ENCODE peak calls at places on chromosomes 5 and 9, in five cellular contexts. One of them, this sample, is unnamed.

GRCh38 chr5:67897431-67897830 is 318.1 kb upstream of the PIK3R1 start:
- DNase-seq in left cardiac atrium: no peak
- DNase-seq in hepatocyte: no peak
- DNase-seq in activated effector memory CD4-positive, alpha-beta T cell treated with anti-CD3 and anti-CD28 coated beads, Interleukin-2, amount 50 U/mL, for 16 hours: no peak
- DNase-seq in activated CD8-positive, alpha-beta memory T cell treated with anti-CD3 and anti-CD28 coated beads for 48 hours: no peak
- DNase-seq in this sample: no peak

GRCh38 chr5:141040093-141040762 is 10.9 kb upstream of the PCDHB1 start:
- DNase-seq in hepatocyte: peak
- DNase-seq in left cardiac atrium: peak
- DNase-seq in activated effector memory CD4-positive, alpha-beta T cell treated with anti-CD3 and anti-CD28 coated beads, Interleukin-2, amount 50 U/mL, for 16 hours: no peak
- DNase-seq in activated CD8-positive, alpha-beta memory T cell treated with anti-CD3 and anti-CD28 coated beads for 48 hours: no peak
- DNase-seq in this sample: no peak

GRCh38 chr9:93205045-93205768 is 21.3 kb downstream of the WNK2 start:
- DNase-seq in activated CD8-positive, alpha-beta memory T cell treated with anti-CD3 and anti-CD28 coated beads for 48 hours: no peak
- DNase-seq in left cardiac atrium: peak
- DNase-seq in hepatocyte: peak
- DNase-seq in activated effector memory CD4-positive, alpha-beta T cell treated with anti-CD3 and anti-CD28 coated beads, Interleukin-2, amount 50 U/mL, for 16 hours: no peak
- DNase-seq in this sample: no peak

GRCh38 chr5:85049020-85049419 is 664.3 kb upstream of the EDIL3 start:
- DNase-seq in left cardiac atrium: no peak
- DNase-seq in activated CD8-positive, alpha-beta memory T cell treated with anti-CD3 and anti-CD28 coated beads for 48 hours: no peak
- DNase-seq in hepatocyte: peak
- DNase-seq in activated effector memory CD4-positive, alpha-beta T cell treated with anti-CD3 and anti-CD28 coated beads, Interleukin-2, amount 50 U/mL, for 16 hours: no peak
- DNase-seq in this sample: no peak

GRCh38 chr5:53194086-53194485 is 84.5 kb upstream of the MOCS2 start:
- DNase-seq in activated CD8-positive, alpha-beta memory T cell treated with anti-CD3 and anti-CD28 coated beads for 48 hours: no peak
- DNase-seq in activated effector memory CD4-positive, alpha-beta T cell treated with anti-CD3 and anti-CD28 coated beads, Interleukin-2, amount 50 U/mL, for 16 hours: no peak
- DNase-seq in hepatocyte: no peak
- DNase-seq in left cardiac atrium: no peak
- DNase-seq in this sample: no peak

GRCh38 chr5:157542282-157542966 is 33.2 kb downstream of the ADAM19 start:
- DNase-seq in activated effector memory CD4-positive, alpha-beta T cell treated with anti-CD3 and anti-CD28 coated beads, Interleukin-2, amount 50 U/mL, for 16 hours: no peak
- DNase-seq in activated CD8-positive, alpha-beta memory T cell treated with anti-CD3 and anti-CD28 coated beads for 48 hours: no peak
- DNase-seq in hepatocyte: no peak
- DNase-seq in left cardiac atrium: no peak
- DNase-seq in this sample: no peak

GRCh38 chr5:113050606-113051391 is 74.2 kb downstream of the DCP2 start:
- DNase-seq in left cardiac atrium: no peak
- DNase-seq in hepatocyte: no peak
- DNase-seq in activated CD8-positive, alpha-beta memory T cell treated with anti-CD3 and anti-CD28 coated beads for 48 hours: no peak
- DNase-seq in activated effector memory CD4-positive, alpha-beta T cell treated with anti-CD3 and anti-CD28 coated beads, Interleukin-2, amount 50 U/mL, for 16 hours: peak
- DNase-seq in this sample: no peak

GRCh38 chr5:15695171-15695676 is 195.2 kb downstream of the FBXL7 start:
- DNase-seq in activated CD8-positive, alpha-beta memory T cell treated with anti-CD3 and anti-CD28 coated beads for 48 hours: no peak
- DNase-seq in hepatocyte: peak
- DNase-seq in activated effector memory CD4-positive, alpha-beta T cell treated with anti-CD3 and anti-CD28 coated beads, Interleukin-2, amount 50 U/mL, for 16 hours: no peak
- DNase-seq in left cardiac atrium: no peak
- DNase-seq in this sample: no peak

GRCh38 chr5:1649554-1649953 is 125.8 kb upstream of the LPCAT1 start:
- DNase-seq in hepatocyte: no peak
- DNase-seq in left cardiac atrium: no peak
- DNase-seq in activated effector memory CD4-positive, alpha-beta T cell treated with anti-CD3 and anti-CD28 coated beads, Interleukin-2, amount 50 U/mL, for 16 hours: no peak
- DNase-seq in activated CD8-positive, alpha-beta memory T cell treated with anti-CD3 and anti-CD28 coated beads for 48 hours: no peak
- DNase-seq in this sample: no peak

GRCh38 chr5:980941-981340 is 27.7 kb upstream of the NKD2 start:
- DNase-seq in left cardiac atrium: no peak
- DNase-seq in activated CD8-positive, alpha-beta memory T cell treated with anti-CD3 and anti-CD28 coated beads for 48 hours: no peak
- DNase-seq in hepatocyte: peak
- DNase-seq in activated effector memory CD4-positive, alpha-beta T cell treated with anti-CD3 and anti-CD28 coated beads, Interleukin-2, amount 50 U/mL, for 16 hours: no peak
- DNase-seq in this sample: no peak

GRCh38 chr9:133768859-133769510 is 30.8 kb upstream of the SARDH start:
- DNase-seq in activated effector memory CD4-positive, alpha-beta T cell treated with anti-CD3 and anti-CD28 coated beads, Interleukin-2, amount 50 U/mL, for 16 hours: peak
- DNase-seq in activated CD8-positive, alpha-beta memory T cell treated with anti-CD3 and anti-CD28 coated beads for 48 hours: no peak
- DNase-seq in left cardiac atrium: no peak
- DNase-seq in hepatocyte: peak
- DNase-seq in this sample: peak

GRCh38 chr9:138009456-138010273 is 132.1 kb downstream of the CACNA1B start:
- DNase-seq in activated CD8-positive, alpha-beta memory T cell treated with anti-CD3 and anti-CD28 coated beads for 48 hours: no peak
- DNase-seq in activated effector memory CD4-positive, alpha-beta T cell treated with anti-CD3 and anti-CD28 coated beads, Interleukin-2, amount 50 U/mL, for 16 hours: peak
- DNase-seq in left cardiac atrium: no peak
- DNase-seq in hepatocyte: no peak
- DNase-seq in this sample: peak

GRCh38 chr9:99457406-99457805 is 235.3 kb downstream of the SEC61B start:
- DNase-seq in hepatocyte: no peak
- DNase-seq in activated CD8-positive, alpha-beta memory T cell treated with anti-CD3 and anti-CD28 coated beads for 48 hours: no peak
- DNase-seq in left cardiac atrium: no peak
- DNase-seq in activated effector memory CD4-positive, alpha-beta T cell treated with anti-CD3 and anti-CD28 coated beads, Interleukin-2, amount 50 U/mL, for 16 hours: no peak
- DNase-seq in this sample: no peak

GRCh38 chr5:669842-670395 is 23.2 kb downstream of the TPPP start:
- DNase-seq in activated effector memory CD4-positive, alpha-beta T cell treated with anti-CD3 and anti-CD28 coated beads, Interleukin-2, amount 50 U/mL, for 16 hours: peak
- DNase-seq in activated CD8-positive, alpha-beta memory T cell treated with anti-CD3 and anti-CD28 coated beads for 48 hours: no peak
- DNase-seq in left cardiac atrium: no peak
- DNase-seq in hepatocyte: no peak
- DNase-seq in this sample: no peak

GRCh38 chr5:79954620-79955019 is 36.4 kb downstream of the MTX3 start:
- DNase-seq in activated effector memory CD4-positive, alpha-beta T cell treated with anti-CD3 and anti-CD28 coated beads, Interleukin-2, amount 50 U/mL, for 16 hours: no peak
- DNase-seq in hepatocyte: no peak
- DNase-seq in left cardiac atrium: no peak
- DNase-seq in activated CD8-positive, alpha-beta memory T cell treated with anti-CD3 and anti-CD28 coated beads for 48 hours: no peak
- DNase-seq in this sample: no peak

GRCh38 chr9:757246-757881 is 84.1 kb upstream of the DMRT1 start:
- DNase-seq in activated CD8-positive, alpha-beta memory T cell treated with anti-CD3 and anti-CD28 coated beads for 48 hours: no peak
- DNase-seq in activated effector memory CD4-positive, alpha-beta T cell treated with anti-CD3 and anti-CD28 coated beads, Interleukin-2, amount 50 U/mL, for 16 hours: no peak
- DNase-seq in left cardiac atrium: no peak
- DNase-seq in hepatocyte: peak
- DNase-seq in this sample: peak

GRCh38 chr5:180172447-180173197 is 36.4 kb downstream of the RASGEF1C start:
- DNase-seq in hepatocyte: peak
- DNase-seq in activated effector memory CD4-positive, alpha-beta T cell treated with anti-CD3 and anti-CD28 coated beads, Interleukin-2, amount 50 U/mL, for 16 hours: no peak
- DNase-seq in left cardiac atrium: peak
- DNase-seq in activated CD8-positive, alpha-beta memory T cell treated with anti-CD3 and anti-CD28 coated beads for 48 hours: no peak
- DNase-seq in this sample: no peak

GRCh38 chr9:477146-477545 is 262.5 kb downstream of the DOCK8 start:
- DNase-seq in activated CD8-positive, alpha-beta memory T cell treated with anti-CD3 and anti-CD28 coated beads for 48 hours: no peak
- DNase-seq in left cardiac atrium: no peak
- DNase-seq in hepatocyte: no peak
- DNase-seq in activated effector memory CD4-positive, alpha-beta T cell treated with anti-CD3 and anti-CD28 coated beads, Interleukin-2, amount 50 U/mL, for 16 hours: no peak
- DNase-seq in this sample: no peak

GRCh38 chr5:133688386-133688785 is 76.0 kb upstream of the FSTL4 start:
- DNase-seq in hepatocyte: no peak
- DNase-seq in left cardiac atrium: no peak
- DNase-seq in activated CD8-positive, alpha-beta memory T cell treated with anti-CD3 and anti-CD28 coated beads for 48 hours: no peak
- DNase-seq in activated effector memory CD4-positive, alpha-beta T cell treated with anti-CD3 and anti-CD28 coated beads, Interleukin-2, amount 50 U/mL, for 16 hours: no peak
- DNase-seq in this sample: no peak

GRCh38 chr5:140142246-140142645 is 16.5 kb downstream of the IGIP start:
- DNase-seq in activated effector memory CD4-positive, alpha-beta T cell treated with anti-CD3 and anti-CD28 coated beads, Interleukin-2, amount 50 U/mL, for 16 hours: no peak
- DNase-seq in activated CD8-positive, alpha-beta memory T cell treated with anti-CD3 and anti-CD28 coated beads for 48 hours: no peak
- DNase-seq in hepatocyte: no peak
- DNase-seq in left cardiac atrium: no peak
- DNase-seq in this sample: no peak

GRCh38 chr5:157390179-157390923 is 69.7 kb upstream of the NIPAL4 start:
- DNase-seq in hepatocyte: peak
- DNase-seq in activated CD8-positive, alpha-beta memory T cell treated with anti-CD3 and anti-CD28 coated beads for 48 hours: peak
- DNase-seq in activated effector memory CD4-positive, alpha-beta T cell treated with anti-CD3 and anti-CD28 coated beads, Interleukin-2, amount 50 U/mL, for 16 hours: peak
- DNase-seq in left cardiac atrium: no peak
- DNase-seq in this sample: no peak

GRCh38 chr5:122129332-122129731 is at the start of gene ZNF474:
- DNase-seq in left cardiac atrium: peak
- DNase-seq in hepatocyte: peak
- DNase-seq in activated effector memory CD4-positive, alpha-beta T cell treated with anti-CD3 and anti-CD28 coated beads, Interleukin-2, amount 50 U/mL, for 16 hours: no peak
- DNase-seq in activated CD8-positive, alpha-beta memory T cell treated with anti-CD3 and anti-CD28 coated beads for 48 hours: no peak
- DNase-seq in this sample: no peak

GRCh38 chr5:19795218-19795617 is 192.8 kb downstream of the CDH18 start:
- DNase-seq in hepatocyte: peak
- DNase-seq in activated effector memory CD4-positive, alpha-beta T cell treated with anti-CD3 and anti-CD28 coated beads, Interleukin-2, amount 50 U/mL, for 16 hours: no peak
- DNase-seq in left cardiac atrium: no peak
- DNase-seq in activated CD8-positive, alpha-beta memory T cell treated with anti-CD3 and anti-CD28 coated beads for 48 hours: no peak
- DNase-seq in this sample: no peak

GRCh38 chr5:14270212-14270702 is 127.1 kb downstream of the TRIO start:
- DNase-seq in activated CD8-positive, alpha-beta memory T cell treated with anti-CD3 and anti-CD28 coated beads for 48 hours: no peak
- DNase-seq in activated effector memory CD4-positive, alpha-beta T cell treated with anti-CD3 and anti-CD28 coated beads, Interleukin-2, amount 50 U/mL, for 16 hours: no peak
- DNase-seq in left cardiac atrium: peak
- DNase-seq in hepatocyte: peak
- DNase-seq in this sample: no peak

GRCh38 chr9:83459830-83460229 is 78.4 kb downstream of the FRMD3 start:
- DNase-seq in left cardiac atrium: no peak
- DNase-seq in hepatocyte: no peak
- DNase-seq in activated effector memory CD4-positive, alpha-beta T cell treated with anti-CD3 and anti-CD28 coated beads, Interleukin-2, amount 50 U/mL, for 16 hours: no peak
- DNase-seq in activated CD8-positive, alpha-beta memory T cell treated with anti-CD3 and anti-CD28 coated beads for 48 hours: no peak
- DNase-seq in this sample: no peak

This sample was measured in mesenteric fat pad.